ENCODE peak calls at places on chromosome 15, in six cellular contexts. One of them, this sample, is unnamed.

GRCh38 chr15:64233299-64233698 is 70.5 kb upstream of the PPIB start:
- DNase-seq in substantia nigra: no peak
- DNase-seq in sciatic nerve: no peak
- DNase-seq in IMR-90: no peak
- DNase-seq in breast epithelium: no peak
- DNase-seq in fibroblast of mammary gland: no peak
- DNase-seq in this sample: no peak

GRCh38 chr15:24862726-24863521 is 91.9 kb upstream of the SNRPN start:
- DNase-seq in substantia nigra: no peak
- DNase-seq in sciatic nerve: no peak
- DNase-seq in IMR-90: peak
- DNase-seq in breast epithelium: no peak
- DNase-seq in fibroblast of mammary gland: no peak
- DNase-seq in this sample: no peak

GRCh38 chr15:31391687-31392671 is 65.3 kb downstream of the KLF13 start:
- DNase-seq in substantia nigra: no peak
- DNase-seq in sciatic nerve: peak
- DNase-seq in IMR-90: peak
- DNase-seq in breast epithelium: peak
- DNase-seq in fibroblast of mammary gland: peak
- DNase-seq in this sample: no peak

GRCh38 chr15:76336254-76337046 is at the start of gene ISL2:
- DNase-seq in substantia nigra: no peak
- DNase-seq in sciatic nerve: peak
- DNase-seq in IMR-90: peak
- DNase-seq in breast epithelium: no peak
- DNase-seq in fibroblast of mammary gland: peak
- DNase-seq in this sample: peak

GRCh38 chr15:99683000-99683670 is 50.1 kb downstream of the LYSMD4 start:
- DNase-seq in substantia nigra: no peak
- DNase-seq in sciatic nerve: no peak
- DNase-seq in IMR-90: peak
- DNase-seq in breast epithelium: no peak
- DNase-seq in fibroblast of mammary gland: peak
- DNase-seq in this sample: peak

GRCh38 chr15:66053991-66054390 is 184.7 kb downstream of the RAB11A start:
- DNase-seq in substantia nigra: peak
- DNase-seq in sciatic nerve: no peak
- DNase-seq in IMR-90: no peak
- DNase-seq in breast epithelium: no peak
- DNase-seq in fibroblast of mammary gland: no peak
- DNase-seq in this sample: no peak

GRCh38 chr15:87959658-87960057 is 296.9 kb downstream of the NTRK3 start:
- DNase-seq in substantia nigra: no peak
- DNase-seq in sciatic nerve: no peak
- DNase-seq in IMR-90: no peak
- DNase-seq in breast epithelium: no peak
- DNase-seq in fibroblast of mammary gland: no peak
- DNase-seq in this sample: no peak

GRCh38 chr15:26082833-26083174 is 219.7 kb upstream of the ATP10A start:
- DNase-seq in substantia nigra: no peak
- DNase-seq in sciatic nerve: no peak
- DNase-seq in IMR-90: no peak
- DNase-seq in breast epithelium: no peak
- DNase-seq in fibroblast of mammary gland: no peak
- DNase-seq in this sample: no peak

GRCh38 chr15:43932907-43933306 is 106.1 kb downstream of the WDR76 start:
- DNase-seq in substantia nigra: no peak
- DNase-seq in sciatic nerve: no peak
- DNase-seq in IMR-90: no peak
- DNase-seq in breast epithelium: no peak
- DNase-seq in fibroblast of mammary gland: no peak
- DNase-seq in this sample: no peak

GRCh38 chr15:81199031-81199779 is 2.5 kb downstream of the IL16 start:
- DNase-seq in substantia nigra: no peak
- DNase-seq in sciatic nerve: no peak
- DNase-seq in IMR-90: no peak
- DNase-seq in breast epithelium: no peak
- DNase-seq in fibroblast of mammary gland: no peak
- DNase-seq in this sample: no peak